ENCODE peak calls at places on chromosomes 3 and 15, in four cellular contexts. One of them, this sample, is unnamed.

GRCh38 chr3:129387492-129387891 is 40.9 kb downstream of the EFCAB12 start:
- DNase-seq in H1: no peak
- DNase-seq in SK-N-SH: no peak
- DNase-seq in K562: no peak
- DNase-seq in this sample: no peak

GRCh38 chr15:72859023-72859756 is 75.6 kb upstream of the ADPGK start:
- DNase-seq in H1: no peak
- DNase-seq in SK-N-SH: no peak
- DNase-seq in K562: no peak
- DNase-seq in this sample: no peak

GRCh38 chr15:75200391-75200764 is 1.3 kb upstream of the C15orf39 start:
- DNase-seq in H1: no peak
- DNase-seq in SK-N-SH: no peak
- DNase-seq in K562: no peak
- DNase-seq in this sample: no peak

GRCh38 chr3:53705774-53706173 is 140.4 kb downstream of the CHDH start:
- DNase-seq in H1: no peak
- DNase-seq in SK-N-SH: no peak
- DNase-seq in K562: no peak
- DNase-seq in this sample: no peak

GRCh38 chr3:186380622-186381380 is 18.8 kb upstream of the DGKG start:
- DNase-seq in H1: no peak
- DNase-seq in SK-N-SH: no peak
- DNase-seq in K562: no peak
- DNase-seq in this sample: no peak

GRCh38 chr3:9014189-9014588 is 50.9 kb upstream of the RAD18 start:
- DNase-seq in H1: no peak
- DNase-seq in SK-N-SH: no peak
- DNase-seq in K562: no peak
- DNase-seq in this sample: no peak

GRCh38 chr15:40366204-40367037 is 8.4 kb downstream of the DISP2 start:
- DNase-seq in H1: no peak
- DNase-seq in SK-N-SH: no peak
- DNase-seq in K562: no peak
- DNase-seq in this sample: no peak

GRCh38 chr3:158711886-158712285 is 20.4 kb downstream of the RARRES1 start:
- DNase-seq in H1: no peak
- DNase-seq in SK-N-SH: no peak
- DNase-seq in K562: no peak
- DNase-seq in this sample: no peak

GRCh38 chr3:5192568-5193319 is 5.2 kb downstream of the EDEM1 start:
- DNase-seq in H1: no peak
- DNase-seq in SK-N-SH: no peak
- DNase-seq in K562: no peak
- DNase-seq in this sample: no peak

GRCh38 chr3:56111651-56112250 is 356.5 kb downstream of the ERC2 start:
- DNase-seq in H1: no peak
- DNase-seq in SK-N-SH: no peak
- DNase-seq in K562: no peak
- DNase-seq in this sample: no peak

GRCh38 chr3:111541911-111542483 is at the start of gene CD96:
- DNase-seq in H1: no peak
- DNase-seq in SK-N-SH: no peak
- DNase-seq in K562: no peak
- DNase-seq in this sample: no peak

GRCh38 chr3:8220291-8220690 is 281.3 kb upstream of the LMCD1 start:
- DNase-seq in H1: no peak
- DNase-seq in SK-N-SH: no peak
- DNase-seq in K562: no peak
- DNase-seq in this sample: no peak

GRCh38 chr15:26623071-26623470 is 149.8 kb downstream of the GABRB3 start:
- DNase-seq in H1: no peak
- DNase-seq in SK-N-SH: no peak
- DNase-seq in K562: no peak
- DNase-seq in this sample: no peak

GRCh38 chr3:111538687-111539086 is 3.3 kb upstream of the CD96 start:
- DNase-seq in H1: no peak
- DNase-seq in SK-N-SH: no peak
- DNase-seq in K562: no peak
- DNase-seq in this sample: no peak

GRCh38 chr3:53109190-53109589 is 21.0 kb downstream of the RFT1 start:
- DNase-seq in H1: no peak
- DNase-seq in SK-N-SH: no peak
- DNase-seq in K562: no peak
- DNase-seq in this sample: no peak

GRCh38 chr3:150421256-150421655 is 13.2 kb downstream of the TSC22D2 start:
- DNase-seq in H1: no peak
- DNase-seq in SK-N-SH: no peak
- DNase-seq in K562: no peak
- DNase-seq in this sample: no peak

GRCh38 chr3:25895443-25895842 is 105.6 kb downstream of the OXSM start:
- DNase-seq in H1: no peak
- DNase-seq in SK-N-SH: no peak
- DNase-seq in K562: no peak
- DNase-seq in this sample: no peak

GRCh38 chr15:75544273-75544862 is 34.7 kb downstream of the PTPN9 start:
- DNase-seq in H1: no peak
- DNase-seq in SK-N-SH: no peak
- DNase-seq in K562: no peak
- DNase-seq in this sample: no peak

GRCh38 chr15:91706366-91707032 is 147.0 kb upstream of the SLCO3A1 start:
- DNase-seq in H1: peak; percentile 72
- DNase-seq in SK-N-SH: peak; percentile 48
- DNase-seq in K562: peak; percentile 41
- DNase-seq in this sample: peak; percentile 84

GRCh38 chr3:89527736-89528335 is 420.4 kb downstream of the EPHA3 start:
- DNase-seq in H1: no peak
- DNase-seq in SK-N-SH: no peak
- DNase-seq in K562: no peak
- DNase-seq in this sample: no peak

GRCh38 chr3:123481722-123482457 is 33.0 kb upstream of the ADCY5 start:
- DNase-seq in H1: no peak
- DNase-seq in SK-N-SH: no peak
- DNase-seq in K562: no peak
- DNase-seq in this sample: no peak

GRCh38 chr15:101500865-101501551 is 11.5 kb upstream of the PCSK6 start:
- DNase-seq in H1: no peak
- DNase-seq in SK-N-SH: no peak
- DNase-seq in K562: no peak
- DNase-seq in this sample: no peak

GRCh38 chr3:184582583-184582982 is 21.0 kb downstream of the EPHB3 start:
- DNase-seq in H1: no peak
- DNase-seq in SK-N-SH: no peak
- DNase-seq in K562: no peak
- DNase-seq in this sample: peak; percentile 50

GRCh38 chr3:13484861-13485590 is 4.9 kb downstream of the HDAC11 start:
- DNase-seq in H1: no peak
- DNase-seq in SK-N-SH: peak; percentile 83
- DNase-seq in K562: peak; percentile 92
- DNase-seq in this sample: peak; percentile 12

GRCh38 chr3:50978991-50979667 is 304.4 kb downstream of the DOCK3 start:
- DNase-seq in H1: no peak
- DNase-seq in SK-N-SH: no peak
- DNase-seq in K562: peak; percentile 15
- DNase-seq in this sample: peak; percentile 64

GRCh38 chr3:36418296-36418695 is 38.0 kb downstream of the STAC start:
- DNase-seq in H1: no peak
- DNase-seq in SK-N-SH: no peak
- DNase-seq in K562: no peak
- DNase-seq in this sample: no peak

GRCh38 chr3:190044142-190044541 is 76.6 kb downstream of the P3H2 start:
- DNase-seq in H1: no peak
- DNase-seq in SK-N-SH: no peak
- DNase-seq in K562: no peak
- DNase-seq in this sample: no peak

GRCh38 chr15:70086636-70087035 is 11.1 kb downstream of the TLE3 start:
- DNase-seq in H1: no peak
- DNase-seq in SK-N-SH: no peak
- DNase-seq in K562: no peak
- DNase-seq in this sample: no peak

GRCh38 chr15:90819390-90819789 is 49.0 kb upstream of the FURIN start:
- DNase-seq in H1: no peak
- DNase-seq in SK-N-SH: no peak
- DNase-seq in K562: no peak
- DNase-seq in this sample: no peak

GRCh38 chr3:66989241-66989640 is 8.9 kb upstream of the KBTBD8 start:
- DNase-seq in H1: no peak
- DNase-seq in SK-N-SH: no peak
- DNase-seq in K562: no peak
- DNase-seq in this sample: no peak

GRCh38 chr15:54345827-54346226 is 367.6 kb downstream of the UNC13C start:
- DNase-seq in H1: no peak
- DNase-seq in SK-N-SH: no peak
- DNase-seq in K562: no peak
- DNase-seq in this sample: no peak

GRCh38 chr3:52240059-52240885 is 1.3 kb upstream of the TWF2 start:
- DNase-seq in H1: no peak
- DNase-seq in SK-N-SH: peak; percentile 82
- DNase-seq in K562: peak; percentile 33
- DNase-seq in this sample: no peak

GRCh38 chr3:140585828-140586227 is 92.0 kb upstream of the TRIM42 start:
- DNase-seq in H1: no peak
- DNase-seq in SK-N-SH: no peak
- DNase-seq in K562: no peak
- DNase-seq in this sample: no peak

GRCh38 chr3:51669241-51670052 is 1.6 kb upstream of the TEX264 start:
- DNase-seq in H1: peak; percentile 90
- DNase-seq in SK-N-SH: peak; percentile 81
- DNase-seq in K562: peak; percentile 65
- DNase-seq in this sample: peak; percentile 97

DNA sequence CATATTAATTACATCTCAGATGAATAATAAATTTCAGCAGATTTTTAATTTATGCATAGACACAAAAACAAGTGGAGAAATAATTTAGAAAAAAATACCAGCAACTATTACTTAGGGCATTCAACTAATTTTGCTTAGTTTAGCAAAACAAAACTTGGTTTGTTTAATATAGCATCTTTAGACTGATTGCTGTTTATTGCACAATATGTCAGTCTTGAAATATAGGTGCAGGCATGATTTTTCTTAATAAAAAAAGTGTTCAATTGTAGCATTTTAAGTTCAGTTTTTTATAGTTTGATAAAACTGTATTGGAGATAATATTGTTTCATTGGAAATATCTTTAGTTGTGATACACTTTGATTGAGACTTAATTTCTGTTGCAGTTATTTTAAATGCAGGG is 161.2 kb upstream of the KCNH8 start:
- DNase-seq in H1: no peak
- DNase-seq in SK-N-SH: no peak
- DNase-seq in K562: no peak
- DNase-seq in this sample: no peak
- TF ChIP-seq TEAD4 in H1: no peak
- TF ChIP-seq TEAD4 in SK-N-SH: no peak
- TF ChIP-seq TEAD4 in K562: no peak
- TF ChIP-seq TEAD4 in this sample: no peak

GRCh38 chr3:41044526-41044925 is 154.8 kb upstream of the CTNNB1 start:
- DNase-seq in H1: no peak
- DNase-seq in SK-N-SH: no peak
- DNase-seq in K562: peak; percentile 23
- DNase-seq in this sample: no peak

GRCh38 chr3:41045491-41045890 is 153.8 kb upstream of the CTNNB1 start:
- DNase-seq in H1: no peak
- DNase-seq in SK-N-SH: no peak
- DNase-seq in K562: no peak
- DNase-seq in this sample: no peak

GRCh38 chr3:41053220-41053619 is 146.1 kb upstream of the CTNNB1 start:
- DNase-seq in H1: no peak
- DNase-seq in SK-N-SH: no peak
- DNase-seq in K562: no peak
- DNase-seq in this sample: no peak

GRCh38 chr3:41050149-41050548 is 149.2 kb upstream of the CTNNB1 start:
- DNase-seq in H1: no peak
- DNase-seq in SK-N-SH: no peak
- DNase-seq in K562: no peak
- DNase-seq in this sample: no peak
- TF ChIP-seq TEAD4 in H1: no peak
- TF ChIP-seq TEAD4 in SK-N-SH: no peak
- TF ChIP-seq TEAD4 in K562: no peak
- TF ChIP-seq TEAD4 in this sample: no peak

GRCh38 chr3:157393076-157393475 is 43.6 kb upstream of the PTX3 start:
- DNase-seq in H1: no peak
- DNase-seq in SK-N-SH: no peak
- DNase-seq in K562: no peak
- DNase-seq in this sample: no peak

GRCh38 chr3:157392104-157392503 is 44.5 kb upstream of the PTX3 start:
- DNase-seq in H1: no peak
- DNase-seq in SK-N-SH: no peak
- DNase-seq in K562: no peak
- DNase-seq in this sample: no peak

GRCh38 chr3:157398598-157398997 is 38.1 kb upstream of the PTX3 start:
- DNase-seq in H1: no peak
- DNase-seq in SK-N-SH: no peak
- DNase-seq in K562: no peak
- DNase-seq in this sample: no peak

GRCh38 chr3:157390713-157391515 is 45.7 kb upstream of the PTX3 start:
- DNase-seq in H1: no peak
- DNase-seq in SK-N-SH: no peak
- DNase-seq in K562: no peak
- DNase-seq in this sample: no peak

DNA sequence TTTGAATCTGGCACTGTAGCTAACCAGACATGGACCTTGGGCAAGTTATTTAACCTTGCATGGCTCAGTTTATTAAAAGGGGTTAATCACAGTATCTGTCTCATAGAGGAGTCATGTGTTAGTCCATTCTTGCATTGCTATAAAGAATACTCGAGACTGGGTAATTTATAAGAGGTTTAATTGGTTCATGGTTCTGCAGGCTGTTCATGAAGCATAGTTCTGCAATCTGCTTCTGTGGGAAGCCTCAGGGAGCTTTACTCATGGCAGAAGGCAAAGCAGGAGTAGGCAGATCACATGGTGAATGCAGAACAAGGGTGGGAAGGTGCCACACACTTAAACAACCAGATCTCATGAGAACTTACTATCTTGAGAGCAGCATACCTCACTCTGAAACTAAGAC is 42.3 kb upstream of the PTX3 start:
- DNase-seq in H1: no peak
- DNase-seq in SK-N-SH: no peak
- DNase-seq in K562: no peak
- DNase-seq in this sample: no peak
- TF ChIP-seq TEAD4 in H1: no peak
- TF ChIP-seq TEAD4 in SK-N-SH: no peak
- TF ChIP-seq TEAD4 in K562: no peak
- TF ChIP-seq TEAD4 in this sample: no peak

DNA sequence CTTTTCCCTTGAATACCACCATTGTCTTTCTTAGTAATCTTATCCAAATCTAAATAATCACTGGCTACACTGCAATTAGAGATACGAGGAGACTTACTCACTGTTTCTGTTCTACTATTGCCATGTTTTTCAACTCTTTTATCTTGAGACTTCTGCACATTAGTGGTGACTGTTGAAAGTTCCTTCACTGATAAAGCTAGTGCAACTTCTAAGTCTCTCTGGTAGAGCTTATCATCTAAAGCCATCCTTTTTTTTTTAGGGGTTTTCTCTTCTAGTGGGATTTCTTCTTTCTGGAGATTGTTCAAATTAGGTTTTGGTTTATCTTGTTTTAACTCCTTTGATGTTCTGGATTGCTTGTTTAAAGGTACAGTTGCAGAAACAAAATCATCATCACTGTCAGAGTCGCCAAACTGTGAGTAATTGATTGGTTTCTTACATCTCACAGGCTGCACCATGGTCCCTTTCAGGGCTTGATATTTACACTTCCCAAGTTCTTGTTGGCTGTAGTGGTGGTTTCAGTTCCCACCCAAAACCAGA is 37.7 kb downstream of the NCK1 start:
- DNase-seq in H1: no peak
- DNase-seq in SK-N-SH: no peak
- DNase-seq in K562: peak; percentile 6
- DNase-seq in this sample: no peak
- TF ChIP-seq TEAD4 in H1: no peak
- TF ChIP-seq TEAD4 in SK-N-SH: no peak
- TF ChIP-seq TEAD4 in K562: peak; percentile 96
- TF ChIP-seq TEAD4 in this sample: no peak